ENCODE peak calls at places on chromosomes 1 and 21, in seven cellular contexts. U is K562, V is HepG2, W is GM12892, O is H1, N is SK-N-SH, H is GM12878. L is an unnamed sample.
A peak's percentile ranks its signal among the peaks of the same experiment; 100 is the strongest.

GRCh38 chr1:5830771-5831599 is 161.2 kb downstream of the NPHP4 start:
- DNase-seq in U (peak; percentile 73), V (no peak), W (no peak), O (peak; percentile 93), N (peak; percentile 83), H (no peak), L (no peak)

GRCh38 chr1:151165281-151165737 is 393 bp downstream of the LYSMD1 start:
- DNase-seq in U (peak; percentile 67), V (peak; percentile 19), W (no peak), O (peak; percentile 66), N (peak; percentile 67), H (no peak), L (no peak)

GRCh38 chr1:76084029-76084627 is 9.6 kb downstream of the ST6GALNAC3 start:
- DNase-seq in U (no peak), V (no peak), W (no peak), O (no peak), N (no peak), H (no peak), L (no peak)

GRCh38 chr1:41683681-41684500 is 199.4 kb upstream of the EDN2 start:
- DNase-seq in U (no peak), V (no peak), W (no peak), O (no peak), N (no peak), H (no peak), L (no peak)

GRCh38 chr1:67522793-67523192 is 92.6 kb upstream of the SERBP1 start:
- DNase-seq in U (no peak), V (no peak), W (no peak), O (no peak), N (no peak), H (no peak), L (no peak)

GRCh38 chr1:41791667-41792484 is 126.8 kb downstream of the HIVEP3 start:
- DNase-seq in U (no peak), V (no peak), W (no peak), O (no peak), N (no peak), H (no peak), L (no peak)

GRCh38 chr1:182080955-182081582 is 19.6 kb upstream of the ZNF648 start:
- DNase-seq in U (peak; percentile 63), V (peak; percentile 13), W (no peak), O (peak; percentile 58), N (peak; percentile 52), H (no peak), L (peak; percentile 56)

GRCh38 chr1:8397511-8397910 is 79.6 kb downstream of the SLC45A1 start:
- DNase-seq in U (no peak), V (no peak), W (no peak), O (no peak), N (no peak), H (peak; percentile 73), L (no peak)

GRCh38 chr1:170856455-170856854 is 78.9 kb upstream of the MROH9 start:
- DNase-seq in U (no peak), V (no peak), W (no peak), O (no peak), N (no peak), H (no peak), L (no peak)

GRCh38 chr1:241366196-241366595 is 9.2 kb upstream of the RGS7 start:
- DNase-seq in U (no peak), V (no peak), W (no peak), O (no peak), N (no peak), H (no peak), L (no peak)

GRCh38 chr1:93331412-93331811 is 14.3 kb upstream of the DR1 start:
- DNase-seq in U (no peak), V (no peak), W (no peak), O (no peak), N (no peak), H (no peak), L (no peak)

GRCh38 chr1:197008861-197009260 is 31.5 kb downstream of the CFHR5 start:
- DNase-seq in U (no peak), V (no peak), W (no peak), O (no peak), N (no peak), H (no peak), L (no peak)

GRCh38 chr1:161330346-161330745 is 16.2 kb downstream of the SDHC start:
- DNase-seq in U (no peak), V (no peak), W (no peak), O (no peak), N (no peak), H (no peak), L (no peak)

GRCh38 chr1:68225781-68226180 is 6.5 kb downstream of the WLS start:
- DNase-seq in U (no peak), V (no peak), W (no peak), O (no peak), N (no peak), H (no peak), L (no peak)

GRCh38 chr1:61534847-61535246 is 190.1 kb downstream of the TM2D1 start:
- DNase-seq in U (no peak), V (no peak), W (no peak), O (no peak), N (no peak), H (no peak), L (no peak)

GRCh38 chr21:41283211-41283818 is 33.3 kb upstream of the FAM3B start:
- DNase-seq in U (peak; percentile 56), V (peak; percentile 74), W (peak; percentile 34), O (no peak), N (peak; percentile 72), H (peak; percentile 61), L (peak; percentile 40)

GRCh38 chr1:151920147-151920546 is 10.8 kb upstream of the THEM4 start:
- DNase-seq in U (no peak), V (no peak), W (no peak), O (no peak), N (no peak), H (peak; percentile 40), L (no peak)

GRCh38 chr21:41016472-41016871 is 151.5 kb upstream of the BACE2 start:
- DNase-seq in U (no peak), V (no peak), W (no peak), O (no peak), N (no peak), H (no peak), L (no peak)

GRCh38 chr1:221712776-221713431 is 29.0 kb downstream of the DUSP10 start:
- DNase-seq in U (no peak), V (no peak), W (no peak), O (no peak), N (no peak), H (peak; percentile 72), L (no peak)

GRCh38 chr1:15949453-15950245 is 26.3 kb downstream of the ZBTB17 start:
- DNase-seq in U (peak; percentile 95), V (peak; percentile 37), W (peak; percentile 81), O (peak; percentile 56), N (peak; percentile 73), H (peak; percentile 71), L (peak; percentile 91)

GRCh38 chr21:34930971-34931370 is 118.1 kb downstream of the RUNX1 start:
- DNase-seq in U (no peak), V (no peak), W (no peak), O (no peak), N (no peak), H (no peak), L (no peak)

GRCh38 chr1:27934818-27935549 is at the start of gene SMPDL3B:
- DNase-seq in U (peak; percentile 60), V (no peak), W (no peak), O (peak; percentile 86), N (peak; percentile 47), H (no peak), L (no peak)

GRCh38 chr1:98172022-98172421 is 251.2 kb upstream of the DPYD start:
- DNase-seq in U (no peak), V (no peak), W (no peak), O (no peak), N (no peak), H (no peak), L (no peak)

GRCh38 chr1:241639040-241639652 is 1.0 kb downstream of the CHML start:
- DNase-seq in U (no peak), V (no peak), W (no peak), O (no peak), N (no peak), H (no peak), L (no peak)

GRCh38 chr1:66503841-66504470 is 30.0 kb upstream of the SGIP1 start:
- DNase-seq in U (peak; percentile 33), V (peak; percentile 30), W (no peak), O (peak; percentile 68), N (peak; percentile 53), H (no peak), L (no peak)

DNA sequence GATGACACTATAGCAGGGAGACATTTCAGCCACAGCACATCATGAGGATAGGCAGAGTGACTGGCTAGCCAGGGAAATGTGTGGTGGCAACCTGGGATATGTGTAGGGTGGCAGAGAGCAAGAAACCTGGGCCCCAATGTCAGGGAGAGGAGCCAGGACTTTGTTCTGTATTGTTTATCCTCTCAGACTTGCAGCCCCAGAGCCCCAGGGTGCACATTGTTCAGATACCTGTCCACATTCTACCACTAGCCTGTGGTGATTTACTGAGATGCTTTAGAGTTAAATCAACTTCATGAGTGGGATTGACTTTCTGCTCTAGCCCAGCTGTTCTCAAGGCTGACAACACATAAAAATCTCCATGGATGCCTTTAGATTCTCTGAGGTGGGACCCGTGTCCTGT is 61.5 kb downstream of the MAB21L3 start:
- DNase-seq in U (no peak), V (peak; percentile 72), W (no peak), O (no peak), N (no peak), H (no peak), L (no peak)
- TF ChIP-seq TAF1 in U (no peak), V (no peak), W (no peak), O (no peak), N (no peak), H (no peak), L (no peak)

GRCh38 chr1:91699339-91699970 is 186.5 kb downstream of the TGFBR3 start:
- DNase-seq in U (no peak), V (no peak), W (no peak), O (no peak), N (no peak), H (no peak), L (no peak)
- TF ChIP-seq POLR2AphosphoS5 in U (no peak), V (no peak), W (no peak), O (no peak), N (no peak), H (no peak), L (no peak)

GRCh38 chr1:90720137-90720636 is 3.1 kb upstream of the BARHL2 start:
- DNase-seq in U (no peak), V (no peak), W (no peak), O (no peak), N (no peak), H (no peak), L (no peak)

GRCh38 chr1:90722874-90723273 is 5.8 kb upstream of the BARHL2 start:
- DNase-seq in U (no peak), V (no peak), W (no peak), O (no peak), N (no peak), H (no peak), L (no peak)

GRCh38 chr1:90723561-90724108 is 6.5 kb upstream of the BARHL2 start:
- DNase-seq in U (no peak), V (no peak), W (no peak), O (peak; percentile 97), N (peak; percentile 55), H (no peak), L (no peak)

GRCh38 chr1:90719321-90720136 is 2.4 kb upstream of the BARHL2 start:
- DNase-seq in U (no peak), V (no peak), W (no peak), O (peak; percentile 74), N (no peak), H (no peak), L (no peak)

GRCh38 chr1:90721210-90722194 is 4.4 kb upstream of the BARHL2 start:
- DNase-seq in U (peak; percentile 66), V (peak; percentile 42), W (no peak), O (peak; percentile 82), N (peak; percentile 81), H (no peak), L (no peak)
- TF ChIP-seq TAF1 in U (no peak), V (no peak), W (no peak), O (no peak), N (no peak), H (no peak), L (no peak)

GRCh38 chr1:1355376-1355775 is 3.0 kb downstream of the MXRA8 start:
- DNase-seq in U (no peak), V (no peak), W (no peak), O (peak; percentile 74), N (peak; percentile 87), H (no peak), L (no peak)
- TF ChIP-seq POLR2AphosphoS5 in U (no peak), V (no peak), W (no peak), O (no peak), N (no peak), H (no peak), L (no peak)